ENCODE peak calls at places on chromosomes 12 and 14, in nine cellular contexts. R, P, V, Q, K, Z, J, U and B are unnamed samples.
A peak's percentile ranks its signal among the peaks of the same experiment; 100 is the strongest.

GRCh38 chr12:131454418-131455217 is 256.3 kb upstream of the SFSWAP start:
- DNase-seq in J (peak; percentile 16), Z (peak; percentile 94), U (no peak), R (no peak), V (peak; percentile 29), Q (peak; percentile 80), P (peak; percentile 60), K (no peak), B (peak; percentile 87)

GRCh38 chr12:13177373-13177772 is 19.2 kb upstream of the EMP1 start:
- DNase-seq in U (no peak), Q (no peak), R (no peak), P (peak; percentile 32), V (no peak), J (no peak), K (no peak), Z (no peak), B (no peak)

GRCh38 chr12:57404966-57405640 is 25.7 kb downstream of the R3HDM2 start:
- DNase-seq in P (no peak), Q (no peak), J (no peak), V (no peak), U (no peak), R (no peak), Z (no peak), K (no peak), B (no peak)

GRCh38 chr14:95163666-95164065 is 6.3 kb upstream of the DICER1 start:
- DNase-seq in P (no peak), R (no peak), U (no peak), J (no peak), K (no peak), V (no peak), Z (no peak), Q (no peak), B (no peak)

GRCh38 chr14:22338381-22338780 is 250.6 kb downstream of the DAD1 start:
- DNase-seq in Z (no peak), U (no peak), K (no peak), P (no peak), R (no peak), Q (no peak), J (no peak), V (no peak), B (no peak)

GRCh38 chr12:25924535-25925001 is 33.9 kb upstream of the RASSF8 start:
- DNase-seq in Z (peak; percentile 97), K (no peak), U (no peak), R (no peak), V (no peak), P (no peak), Q (no peak), J (no peak), B (no peak)

GRCh38 chr14:61609885-61610284 is 85.4 kb upstream of the HIF1A start:
- DNase-seq in P (no peak), Q (no peak), V (no peak), U (no peak), Z (no peak), J (no peak), R (no peak), K (no peak), B (no peak)

GRCh38 chr14:24382103-24382377 is 14.1 kb downstream of the NFATC4 start:
- DNase-seq in U (no peak), J (no peak), K (no peak), R (no peak), Z (no peak), V (no peak), Q (no peak), P (no peak), B (no peak)

GRCh38 chr14:79464468-79464867 is 746.8 kb downstream of the DIO2 start:
- DNase-seq in Z (no peak), V (no peak), K (no peak), U (no peak), Q (no peak), J (no peak), R (no peak), P (no peak), B (no peak)

GRCh38 chr12:19190292-19191031 is 60.9 kb downstream of the PLEKHA5 start:
- DNase-seq in K (no peak), J (no peak), R (no peak), P (no peak), U (peak; percentile 22), Q (no peak), Z (no peak), V (no peak), B (no peak)

GRCh38 chr12:6827982-6828670 is at the start of gene P3H3:
- DNase-seq in P (peak; percentile 69), J (no peak), V (no peak), Q (no peak), Z (peak; percentile 76), R (no peak), U (peak; percentile 39), K (no peak), B (peak; percentile 65)

GRCh38 chr12:108318472-108319275 is 20.4 kb downstream of the CMKLR1 start:
- DNase-seq in P (no peak), Z (no peak), U (no peak), Q (no peak), K (no peak), J (no peak), V (no peak), R (no peak), B (no peak)

GRCh38 chr14:65772901-65773574 is 360.5 kb downstream of the FUT8 start:
- DNase-seq in P (no peak), K (no peak), V (no peak), U (no peak), Q (no peak), Z (no peak), J (no peak), R (no peak), B (no peak)

GRCh38 chr12:6927999-6928702 is 392 bp downstream of the ATN1 start:
- DNase-seq in P (peak; percentile 26), R (no peak), Z (no peak), J (no peak), Q (peak; percentile 84), U (no peak), V (no peak), K (no peak), B (no peak)

GRCh38 chr14:23021969-23022368 is 12.0 kb upstream of the C14orf93 start:
- DNase-seq in J (no peak), V (no peak), K (no peak), U (no peak), R (no peak), Q (no peak), Z (no peak), P (no peak), B (no peak)

GRCh38 chr12:31008961-31009840 is 64.5 kb upstream of the DDX11 start:
- DNase-seq in J (no peak), U (no peak), Q (peak; percentile 47), V (no peak), Z (no peak), K (no peak), R (no peak), P (no peak), B (no peak)

GRCh38 chr12:8948711-8949524 is 527 bp downstream of the M6PR start:
- DNase-seq in J (no peak), R (no peak), V (no peak), Z (peak; percentile 65), U (peak; percentile 7), P (peak; percentile 52), K (no peak), Q (no peak), B (peak; percentile 16)

GRCh38 chr12:106082216-106083175 is 56.3 kb downstream of the NUAK1 start:
- DNase-seq in U (no peak), Z (no peak), V (no peak), P (no peak), K (no peak), J (no peak), R (no peak), Q (no peak), B (no peak)